ENCODE peak calls at places on chromosomes 16 and 17, in five cellular contexts. A, H, S, M and J are unnamed samples.

GRCh38 chr16:79509221-79509631 is 91.3 kb downstream of the MAF start:
- DNase-seq in A (no peak), H (no peak), S (no peak), M (no peak), J (no peak)

GRCh38 chr17:27339836-27340550 is 46.1 kb downstream of the WSB1 start:
- DNase-seq in A (no peak), H (no peak), S (no peak), M (no peak), J (no peak)

GRCh38 chr16:79451196-79451816 is 149.2 kb downstream of the MAF start:
- DNase-seq in A (no peak), H (no peak), S (no peak), M (no peak), J (no peak)

GRCh38 chr16:64544859-64545258 is 577.0 kb downstream of the CDH11 start:
- DNase-seq in A (no peak), H (no peak), S (no peak), M (no peak), J (no peak)

GRCh38 chr16:84768061-84768797 is 51.6 kb upstream of the CRISPLD2 start:
- DNase-seq in A (no peak), H (no peak), S (no peak), M (no peak), J (no peak)

GRCh38 chr16:68369168-68369567 is 58.3 kb downstream of the PRMT7 start:
- DNase-seq in A (no peak), H (no peak), S (no peak), M (no peak), J (no peak)

GRCh38 chr17:40264458-40265185 is 23.1 kb upstream of the CDC6 start:
- DNase-seq in A (no peak), H (no peak), S (no peak), M (no peak), J (no peak)

GRCh38 chr17:2054740-2055493 is at the start of gene HIC1:
- DNase-seq in A (peak), H (peak), S (peak), M (peak), J (no peak)

GRCh38 chr16:71295950-71296349 is 6.7 kb upstream of the CMTR2 start:
- DNase-seq in A (no peak), H (no peak), S (no peak), M (no peak), J (no peak)

GRCh38 chr17:78979780-78980623 is at the start of gene LGALS3BP:
- DNase-seq in A (no peak), H (peak), S (peak), M (peak), J (peak)

GRCh38 chr17:72123496-72123963 is 2.7 kb downstream of the SOX9 start:
- DNase-seq in A (no peak), H (peak), S (no peak), M (no peak), J (no peak)

GRCh38 chr17:65987988-65988387 is 203.9 kb downstream of the CEP112 start:
- DNase-seq in A (no peak), H (peak), S (peak), M (peak), J (no peak)

GRCh38 chr17:70254735-70255460 is 85.6 kb downstream of the KCNJ2 start:
- DNase-seq in A (no peak), H (peak), S (no peak), M (no peak), J (no peak)

GRCh38 chr17:59761385-59762021 is 54.0 kb downstream of the VMP1 start:
- DNase-seq in A (no peak), H (peak), S (no peak), M (peak), J (no peak)

GRCh38 chr16:50360033-50360778 is 8.6 kb downstream of the BRD7 start:
- DNase-seq in A (no peak), H (peak), S (no peak), M (peak), J (no peak)

GRCh38 chr16:85481738-85482137 is 131.4 kb upstream of the GSE1 start:
- DNase-seq in A (no peak), H (no peak), S (no peak), M (no peak), J (no peak)

GRCh38 chr16:3458278-3458851 is 14.9 kb downstream of the NAA60 start:
- DNase-seq in A (no peak), H (peak), S (no peak), M (peak), J (no peak)

GRCh38 chr17:47942568-47942967 is 1.2 kb downstream of the PNPO start:
- DNase-seq in A (no peak), H (no peak), S (no peak), M (no peak), J (no peak)

GRCh38 chr17:21119945-21120249 is 6.9 kb upstream of the DHRS7B start:
- DNase-seq in A (no peak), H (no peak), S (no peak), M (no peak), J (no peak)
- TF ChIP-seq CTCF in A (peak), H (no peak), S (no peak), M (no peak), J (no peak)

DNA sequence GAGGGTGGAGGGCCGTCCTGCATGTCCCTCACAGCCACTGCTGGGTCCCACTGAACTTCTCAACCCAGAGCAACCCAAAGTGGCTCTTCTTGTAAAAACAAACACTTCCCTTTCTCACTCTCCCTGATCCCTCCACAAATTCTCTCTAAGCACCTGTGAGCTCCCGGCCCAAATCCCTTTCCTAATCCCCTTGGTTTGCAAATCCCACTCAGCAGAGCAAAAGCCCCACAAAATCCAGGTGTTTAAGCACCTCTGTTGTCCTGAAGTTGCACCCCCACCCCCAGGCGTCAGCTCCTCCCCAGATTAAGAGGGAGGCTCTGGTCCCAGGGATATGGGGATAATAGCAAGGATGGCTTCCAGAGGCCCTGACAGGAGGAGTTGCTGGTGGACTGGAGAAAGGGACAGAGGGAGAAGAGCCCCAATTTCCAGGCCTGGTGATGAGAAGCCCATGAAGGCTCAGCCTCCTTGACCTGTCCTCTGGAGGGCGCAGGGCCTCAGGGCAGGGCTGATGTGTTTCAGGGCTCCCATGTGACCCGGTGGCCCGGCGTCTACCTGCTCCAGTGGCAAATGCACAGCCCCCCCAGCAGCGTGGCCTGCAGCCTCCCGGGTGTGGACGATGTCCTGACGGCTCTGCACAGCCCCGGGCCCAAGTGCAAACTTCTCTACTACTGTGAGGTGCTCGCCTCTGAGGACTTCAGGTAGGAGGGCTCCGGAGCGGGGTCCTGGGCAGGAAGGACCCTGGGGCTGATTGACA is 23.0 kb downstream of the NAGPA start:
- DNase-seq in A (peak), H (no peak), S (no peak), M (no peak), J (no peak)
- TF ChIP-seq CTCF in A (no peak), H (no peak), S (no peak), M (no peak), J (no peak)

DNA sequence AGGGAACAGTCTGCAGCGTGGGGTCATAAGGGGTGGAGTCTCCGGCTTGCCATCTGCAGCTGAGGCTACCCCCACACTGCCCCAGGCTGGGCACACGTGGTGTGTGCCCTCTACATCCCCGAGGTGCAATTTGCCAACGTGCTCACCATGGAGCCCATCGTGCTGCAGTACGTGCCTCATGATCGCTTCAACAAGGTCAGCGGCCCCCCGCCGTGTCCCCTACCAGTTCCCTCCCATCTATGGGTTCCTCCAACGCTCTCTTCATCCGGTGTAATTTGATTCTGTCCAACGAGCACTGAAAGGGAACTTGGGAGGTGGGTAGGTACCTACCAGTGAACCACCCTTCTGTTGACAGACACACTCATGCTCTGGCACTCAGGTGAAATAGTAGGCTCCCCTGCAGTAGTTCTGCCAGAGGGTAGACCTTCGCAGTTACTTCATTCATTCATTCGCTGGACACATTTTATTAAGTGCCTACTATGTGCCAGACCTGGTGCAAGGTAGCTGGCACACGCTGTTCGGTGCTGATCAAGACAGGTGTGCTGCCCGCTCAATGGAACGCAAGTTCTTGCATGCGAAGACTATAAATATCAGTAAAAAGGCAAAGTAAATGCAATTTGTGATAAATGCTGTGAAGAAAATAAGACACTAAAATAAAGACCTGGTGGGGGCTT is 2.7 kb downstream of the MLLT6 start:
- DNase-seq in A (no peak), H (no peak), S (no peak), M (no peak), J (no peak)
- TF ChIP-seq CTCF in A (no peak), H (no peak), S (no peak), M (no peak), J (no peak)

GRCh38 chr17:45221081-45221996 is at the start of gene FMNL1:
- DNase-seq in A (peak), H (no peak), S (no peak), M (no peak), J (no peak)
- TF ChIP-seq CTCF in A (no peak), H (no peak), S (no peak), M (no peak), J (no peak)

GRCh38 chr16:66553223-66553622 is 847 bp downstream of the CKLF start:
- DNase-seq in A (no peak), H (no peak), S (no peak), M (no peak), J (no peak)

GRCh38 chr16:66551788-66552287 is 538 bp upstream of the CKLF start:
- DNase-seq in A (no peak), H (no peak), S (no peak), M (no peak), J (no peak)

GRCh38 chr16:66552288-66553143 is at the start of gene CKLF:
- DNase-seq in A (peak), H (peak), S (peak), M (peak), J (peak)

GRCh38 chr16:66549284-66550131 is at the start of gene TK2:
- DNase-seq in A (peak), H (peak), S (peak), M (peak), J (no peak)

GRCh38 chr16:66551362-66551761 is 1.0 kb upstream of the CKLF start:
- DNase-seq in A (peak), H (peak), S (peak), M (peak), J (no peak)
- TF ChIP-seq CTCF in A (no peak), H (no peak), S (peak), M (peak), J (no peak)

DNA sequence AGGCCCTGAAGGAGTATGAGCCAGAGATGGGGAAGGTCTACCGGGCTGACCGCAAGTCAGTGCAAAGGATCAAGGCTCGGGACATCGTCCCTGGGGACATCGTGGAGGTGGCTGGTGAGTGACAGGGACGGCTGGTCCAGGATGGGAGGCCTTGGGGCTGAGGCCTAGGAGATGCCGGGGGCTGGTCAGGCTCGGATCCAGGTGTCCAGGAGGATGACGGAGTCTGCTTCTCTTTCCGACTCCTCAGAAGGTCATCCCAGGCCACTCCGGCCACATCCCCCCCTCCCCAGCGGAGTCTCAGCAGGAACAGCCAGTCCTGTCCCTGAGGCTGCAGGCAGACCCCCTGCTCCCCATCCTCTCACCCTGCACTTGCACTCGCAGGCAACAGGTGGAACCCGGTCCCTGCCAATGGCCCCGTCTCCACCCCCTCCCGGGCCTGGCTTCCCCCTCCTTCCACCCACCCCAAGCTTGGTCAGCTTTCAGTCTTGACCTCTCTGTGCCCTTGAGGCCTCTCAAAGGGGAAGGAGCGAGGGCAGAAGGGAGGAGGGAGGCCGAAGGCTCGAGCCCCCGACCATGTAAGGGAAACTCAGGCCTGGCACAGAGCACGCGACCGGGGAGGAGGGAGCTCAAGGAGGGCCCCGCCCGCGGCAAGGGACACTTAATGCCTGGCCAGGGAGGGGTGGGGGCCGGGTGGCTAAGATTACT is 4.3 kb downstream of the ATP2A1 start:
- DNase-seq in A (no peak), H (no peak), S (no peak), M (no peak), J (no peak)
- TF ChIP-seq CTCF in A (no peak), H (no peak), S (no peak), M (no peak), J (no peak)

DNA sequence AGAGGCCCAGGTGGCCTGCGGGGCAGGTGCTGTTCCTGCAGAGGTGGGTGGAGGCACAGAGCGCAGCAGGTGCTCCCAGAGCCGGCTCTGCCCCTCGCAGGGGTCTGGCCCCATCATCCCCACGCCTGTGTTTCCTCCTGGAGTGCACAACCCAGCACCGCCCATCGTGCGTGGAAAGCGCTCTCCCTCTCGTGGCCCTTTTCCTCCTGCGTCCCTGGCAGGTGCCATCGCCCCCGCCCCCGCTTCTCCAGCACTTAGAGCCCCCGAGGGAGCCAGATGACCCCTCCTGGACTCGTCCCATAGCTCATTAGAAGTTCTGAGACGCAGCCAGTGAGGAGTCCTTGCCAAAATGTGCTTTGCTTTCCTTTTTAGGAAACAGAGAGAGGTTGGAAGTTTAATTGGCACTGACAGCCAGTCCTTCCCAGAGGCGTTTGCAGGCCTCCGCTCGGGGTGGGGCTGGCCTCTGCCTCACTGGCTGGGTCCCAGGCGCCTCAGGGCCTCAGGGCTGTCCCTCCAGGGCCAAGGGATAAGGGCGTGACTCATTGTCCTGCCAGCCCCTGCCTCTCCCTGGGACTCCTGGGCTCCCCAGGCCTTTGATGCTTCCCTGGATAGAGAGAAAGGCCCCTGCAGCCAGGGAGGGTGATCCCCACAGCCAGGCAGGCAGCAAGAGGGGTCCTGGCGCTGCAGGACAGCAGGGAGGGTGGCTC is 32.2 kb upstream of the CHMP6 start:
- DNase-seq in A (no peak), H (peak), S (no peak), M (peak), J (no peak)
- TF ChIP-seq CTCF in A (no peak), H (no peak), S (no peak), M (no peak), J (no peak)

DNA sequence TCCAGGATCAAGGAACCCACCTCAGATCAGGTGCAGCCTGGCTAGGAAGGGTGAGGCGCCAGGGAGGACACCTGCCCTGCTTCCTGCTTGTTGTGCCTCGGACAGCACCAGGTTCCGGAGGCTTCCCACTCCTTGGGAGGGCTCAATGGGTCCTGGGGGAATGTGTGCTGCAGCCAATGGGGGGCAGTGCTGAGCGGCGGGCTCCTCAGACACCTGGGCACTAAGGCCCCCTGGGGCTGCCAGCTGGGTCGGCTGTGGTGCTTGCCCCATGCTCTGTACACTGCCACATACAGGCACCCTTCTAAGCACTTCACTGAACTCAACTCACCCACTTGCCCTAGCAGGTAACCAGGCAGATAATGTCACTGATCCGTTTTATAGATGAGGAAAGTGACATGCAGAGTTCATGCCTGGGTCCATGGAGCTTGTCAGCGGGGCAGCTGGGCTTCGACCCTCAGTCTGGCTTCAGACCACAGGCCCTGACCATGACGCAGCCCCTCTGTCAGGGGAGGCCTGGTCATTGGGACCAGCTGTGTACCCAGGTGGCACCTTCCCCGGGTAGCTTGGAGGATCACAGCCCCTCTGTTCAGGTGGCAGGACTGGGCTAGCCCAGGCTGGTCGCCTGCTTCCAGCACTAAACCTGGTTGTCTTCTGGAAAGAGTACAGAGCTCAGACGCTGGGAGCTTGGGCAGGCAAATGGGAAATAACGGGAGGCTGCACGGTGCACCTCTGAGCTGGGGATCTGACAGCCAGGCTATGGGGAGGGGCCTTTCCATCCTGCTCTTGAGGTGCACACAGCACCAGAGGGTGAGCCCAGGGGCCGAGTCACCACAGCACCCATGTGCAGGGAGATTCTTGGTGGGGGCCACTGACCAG is 8.2 kb downstream of the FN3K start:
- DNase-seq in A (no peak), H (no peak), S (no peak), M (no peak), J (no peak)
- TF ChIP-seq CTCF in A (no peak), H (no peak), S (no peak), M (no peak), J (no peak)

DNA sequence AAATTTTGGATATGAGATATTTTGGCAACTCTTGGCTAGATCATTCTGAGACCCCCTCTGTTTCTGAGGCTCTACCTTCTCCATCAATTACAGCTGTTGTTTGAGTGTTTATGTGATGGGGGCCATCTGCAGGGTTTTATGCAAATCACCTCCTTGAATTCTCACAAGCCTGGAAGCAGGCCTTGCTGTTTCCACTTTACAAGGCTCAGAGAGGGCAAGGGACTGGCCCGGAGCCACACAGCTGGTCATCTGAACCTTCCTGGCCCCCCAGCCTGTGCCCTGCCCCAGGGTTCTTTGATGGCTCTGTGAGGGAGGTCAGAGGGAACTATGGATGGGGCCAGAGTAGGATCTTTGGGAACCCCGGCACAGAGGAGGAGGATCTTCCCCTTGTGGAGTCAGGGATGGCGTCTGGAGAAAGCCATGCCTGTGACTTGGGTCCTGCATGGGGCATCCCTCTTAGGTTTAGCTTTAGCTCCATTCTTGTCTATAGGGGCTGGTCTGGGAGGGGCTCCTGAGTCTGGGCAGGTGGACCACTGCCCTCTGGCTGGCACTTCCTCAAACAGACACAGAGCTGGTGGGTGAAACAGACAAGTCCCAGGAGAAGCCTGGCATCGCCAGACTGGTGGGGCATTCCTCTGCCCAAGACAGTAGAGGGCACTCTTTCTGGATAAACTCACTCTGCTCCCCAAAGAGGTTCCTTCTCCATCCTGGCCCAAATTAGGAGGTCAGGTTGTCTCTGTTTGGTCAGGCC is 26.2 kb downstream of the IL21R start:
- DNase-seq in A (peak), H (no peak), S (no peak), M (no peak), J (no peak)
- TF ChIP-seq CTCF in A (no peak), H (no peak), S (peak), M (no peak), J (no peak)